ENCODE peak calls at places on chromosome 6, in ten cellular contexts. O is left cardiac atrium; B is activated T-cell treated with anti-CD3 and anti-CD28 coated beads for 1 hour; P is fibroblast of lung; Q is naive thymus-derived CD4-positive, alpha-beta T cell; U is RCC 7860; N is mesothelial cell of epicardium; I is brain microvascular endothelial cell; G is Calu3; R is fibroblast of mammary gland. W is an unnamed sample.

GRCh38 chr6:103672169-103672568 is 1187.5 kb downstream of the HACE1 start:
- DNase-seq in O (no peak), B (no peak), P (no peak), Q (no peak), U (no peak), N (no peak), I (peak; percentile 3), G (no peak), R (peak; percentile 1), W (no peak)

GRCh38 chr6:147759088-147759487 is 250.6 kb downstream of the SAMD5 start:
- DNase-seq in O (peak; percentile 24), B (no peak), P (peak; percentile 90), Q (no peak), U (no peak), N (no peak), I (no peak), G (no peak), R (peak; percentile 8), W (peak; percentile 44)

GRCh38 chr6:136749359-136749758 is 42.9 kb downstream of the MAP3K5 start:
- DNase-seq in O (no peak), B (no peak), P (no peak), Q (no peak), U (no peak), N (no peak), I (no peak), G (no peak), R (no peak), W (no peak)

GRCh38 chr6:149925974-149926777 is 3.3 kb upstream of the RAET1G start:
- DNase-seq in O (peak; percentile 92), B (peak; percentile 60), P (peak; percentile 74), Q (peak; percentile 47), U (peak; percentile 32), N (peak; percentile 90), I (peak; percentile 85), G (peak; percentile 91), R (peak; percentile 74), W (peak; percentile 66)

GRCh38 chr6:170446841-170447560 is 106.1 kb downstream of the PSMB1 start:
- DNase-seq in O (no peak), B (no peak), P (no peak), Q (no peak), U (no peak), N (no peak), I (no peak), G (no peak), R (no peak), W (no peak)

GRCh38 chr6:136923116-136923953 is 1.2 kb downstream of the SLC35D3 start:
- DNase-seq in O (no peak), B (no peak), P (no peak), Q (no peak), U (no peak), N (no peak), I (no peak), G (no peak), R (no peak), W (no peak)

GRCh38 chr6:168007592-168008338 is 10.3 kb downstream of the KIF25 start:
- DNase-seq in O (no peak), B (no peak), P (peak; percentile 99), Q (no peak), U (peak; percentile 98), N (no peak), I (peak; percentile 100), G (peak; percentile 85), R (peak; percentile 99), W (peak; percentile 99)

GRCh38 chr6:30835576-30835975 is 48.7 kb upstream of the DDR1 start:
- DNase-seq in O (no peak), B (no peak), P (no peak), Q (no peak), U (no peak), N (no peak), I (no peak), G (no peak), R (no peak), W (no peak)

GRCh38 chr6:149015224-149015876 is 268.5 kb downstream of the UST start:
- DNase-seq in O (no peak), B (no peak), P (peak; percentile 83), Q (no peak), U (peak; percentile 8), N (no peak), I (peak; percentile 28), G (no peak), R (peak; percentile 76), W (peak; percentile 80)

GRCh38 chr6:22019877-22020276 is 277.0 kb downstream of the PRL start:
- DNase-seq in O (no peak), B (no peak), P (no peak), Q (no peak), U (no peak), N (no peak), I (no peak), G (no peak), R (no peak), W (no peak)

GRCh38 chr6:15546591-15546990 is 116.2 kb downstream of the DTNBP1 start:
- DNase-seq in O (no peak), B (no peak), P (no peak), Q (no peak), U (no peak), N (no peak), I (no peak), G (peak; percentile 7), R (no peak), W (no peak)

GRCh38 chr6:155171109-155171746 is 92.6 kb upstream of the CLDN20 start:
- DNase-seq in O (peak; percentile 75), B (peak; percentile 53), P (peak; percentile 91), Q (no peak), U (peak; percentile 97), N (no peak), I (peak; percentile 90), G (peak; percentile 65), R (peak; percentile 96), W (peak; percentile 89)

GRCh38 chr6:88704980-88705379 is 258.4 kb downstream of the RNGTT start:
- DNase-seq in O (no peak), B (no peak), P (no peak), Q (no peak), U (no peak), N (no peak), I (no peak), G (no peak), R (no peak), W (peak; percentile 23)

GRCh38 chr6:36029464-36029863 is 1.9 kb downstream of the MAPK14 start:
- DNase-seq in O (no peak), B (no peak), P (peak; percentile 91), Q (no peak), U (no peak), N (no peak), I (peak; percentile 43), G (no peak), R (peak; percentile 88), W (peak; percentile 85)

GRCh38 chr6:4624726-4625125 is 151.5 kb upstream of the CDYL start:
- DNase-seq in O (no peak), B (no peak), P (no peak), Q (no peak), U (no peak), N (no peak), I (no peak), G (no peak), R (no peak), W (no peak)

GRCh38 chr6:167652701-167653095 is 174.0 kb upstream of the AFDN start:
- DNase-seq in O (no peak), B (no peak), P (no peak), Q (no peak), U (no peak), N (no peak), I (no peak), G (no peak), R (no peak), W (no peak)

GRCh38 chr6:159790947-159791598 is 806 bp downstream of the MRPL18 start:
- DNase-seq in O (peak; percentile 22), B (peak; percentile 6), P (no peak), Q (no peak), U (no peak), N (no peak), I (peak; percentile 1), G (peak; percentile 9), R (no peak), W (no peak)

GRCh38 chr6:88725111-88725711 is 238.2 kb downstream of the RNGTT start:
- DNase-seq in O (peak; percentile 32), B (no peak), P (peak; percentile 30), Q (no peak), U (peak; percentile 92), N (peak; percentile 50), I (peak; percentile 89), G (no peak), R (peak; percentile 18), W (peak; percentile 74)

GRCh38 chr6:10071631-10072220 is 343.1 kb downstream of the TFAP2A start:
- DNase-seq in O (no peak), B (no peak), P (no peak), Q (no peak), U (no peak), N (no peak), I (no peak), G (no peak), R (no peak), W (no peak)

GRCh38 chr6:111207141-111207858 is 120.0 kb downstream of the SLC16A10 start:
- DNase-seq in O (no peak), B (no peak), P (no peak), Q (no peak), U (no peak), N (no peak), I (peak; percentile 24), G (no peak), R (peak; percentile 11), W (peak; percentile 6)

GRCh38 chr6:3518356-3518841 is 61.5 kb upstream of the SLC22A23 start:
- DNase-seq in O (peak; percentile 46), B (no peak), P (peak; percentile 74), Q (no peak), U (peak; percentile 14), N (no peak), I (no peak), G (peak; percentile 43), R (peak; percentile 86), W (peak; percentile 73)

GRCh38 chr6:161954077-161954476 is 680.2 kb upstream of the AGPAT4 start:
- DNase-seq in O (no peak), B (no peak), P (no peak), Q (no peak), U (no peak), N (no peak), I (no peak), G (no peak), R (no peak), W (no peak)

GRCh38 chr6:169669147-169669546 is 32.7 kb downstream of the WDR27 start:
- DNase-seq in O (no peak), B (no peak), P (no peak), Q (no peak), U (no peak), N (no peak), I (no peak), G (no peak), R (no peak), W (no peak)

GRCh38 chr6:164532546-164533362 is 776.7 kb downstream of the C6orf118 start:
- DNase-seq in O (no peak), B (no peak), P (no peak), Q (no peak), U (no peak), N (no peak), I (no peak), G (no peak), R (no peak), W (no peak)

GRCh38 chr6:158411998-158412397 is 99.7 kb downstream of the TULP4 start:
- DNase-seq in O (no peak), B (no peak), P (no peak), Q (no peak), U (peak; percentile 9), N (no peak), I (no peak), G (peak; percentile 78), R (no peak), W (no peak)

GRCh38 chr6:79157961-79158644 is 76.4 kb downstream of the HMGN3 start:
- DNase-seq in O (no peak), B (no peak), P (no peak), Q (no peak), U (no peak), N (no peak), I (no peak), G (no peak), R (no peak), W (no peak)

GRCh38 chr6:5684320-5684719 is 322.4 kb downstream of the NRN1 start:
- DNase-seq in O (no peak), B (no peak), P (peak; percentile 68), Q (no peak), U (no peak), N (no peak), I (no peak), G (no peak), R (peak; percentile 70), W (peak; percentile 67)

GRCh38 chr6:91704531-91704930 is 1117.7 kb upstream of the MAP3K7 start:
- DNase-seq in O (no peak), B (no peak), P (peak; percentile 47), Q (no peak), U (no peak), N (no peak), I (peak; percentile 18), G (no peak), R (peak; percentile 19), W (peak; percentile 57)

W was measured in IMR-90.